ENCODE peak calls at places on chromosomes 11 and 22, in seven cellular contexts. N, Y, S, M, T, A and P are unnamed samples.
A peak's percentile ranks its signal among the peaks of the same experiment; 100 is the strongest.

GRCh38 chr11:120929090-120929489 is 94.8 kb upstream of the TBCEL start:
- DNase-seq in M (no peak), Y (no peak), A (no peak), N (peak; percentile 44), S (no peak), T (no peak), P (no peak)

GRCh38 chr22:20656902-20657836 is 116.7 kb upstream of the SERPIND1 start:
- DNase-seq in N (no peak), Y (no peak), S (peak; percentile 40), T (no peak), A (peak; percentile 26), M (no peak), P (no peak)

GRCh38 chr11:83827940-83828554 is 541.9 kb upstream of the CCDC90B start:
- DNase-seq in M (no peak), A (no peak), S (no peak), Y (peak; percentile 59), N (no peak), T (no peak), P (no peak)

GRCh38 chr11:70323811-70324210 is 53.3 kb downstream of the PPFIA1 start:
- DNase-seq in A (no peak), S (no peak), M (no peak), T (no peak), N (peak; percentile 13), Y (peak; percentile 45), P (no peak)

GRCh38 chr22:20164863-20165262 is 14.0 kb upstream of the CCDC188 start:
- DNase-seq in S (no peak), T (no peak), Y (no peak), A (no peak), M (no peak), N (no peak), P (no peak)

GRCh38 chr11:12540075-12540685 is 134.0 kb upstream of the TEAD1 start:
- DNase-seq in Y (peak; percentile 64), A (no peak), N (no peak), T (no peak), M (no peak), S (no peak), P (no peak)

GRCh38 chr22:31892080-31892433 is 52.3 kb upstream of the YWHAH start:
- DNase-seq in A (no peak), N (no peak), S (no peak), M (no peak), Y (no peak), T (no peak), P (no peak)

GRCh38 chr11:65680192-65680743 is 17.6 kb upstream of the RELA start:
- DNase-seq in A (no peak), M (no peak), N (no peak), Y (no peak), T (no peak), S (no peak), P (no peak)

GRCh38 chr11:95991101-95991500 is 67.2 kb upstream of the MTMR2 start:
- DNase-seq in T (no peak), N (peak; percentile 35), A (no peak), S (no peak), Y (no peak), M (no peak), P (no peak)

DNA sequence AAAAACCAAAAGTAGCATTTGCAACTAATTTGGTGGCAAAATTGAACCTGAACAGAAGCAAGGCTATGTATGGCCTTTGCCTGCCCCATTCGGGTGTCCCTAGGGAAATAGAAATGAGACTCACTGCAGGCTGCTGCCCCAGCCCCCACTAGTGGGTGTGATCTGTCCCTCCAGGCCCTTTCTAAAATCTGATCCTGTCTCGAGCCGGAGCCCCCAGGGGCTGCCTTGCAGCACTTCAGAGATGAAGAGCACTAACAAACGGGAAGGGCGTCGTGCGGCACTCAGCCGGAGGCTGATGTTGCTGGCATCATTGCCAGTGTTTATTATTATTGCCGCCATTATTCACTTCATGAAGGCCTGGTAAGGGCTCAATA is 43.2 kb downstream of the CD82 start:
- DNase-seq in M (no peak), Y (no peak), T (no peak), S (no peak), N (no peak), A (no peak), P (no peak)
- H3K4me1 ChIP-seq in M (peaks cover 89% of the 10 kb centered on the region), Y (peaks cover 15% of the 10 kb centered on the region), T (no peaks in the 10 kb centered on the region), S (no peaks in the 10 kb centered on the region), N (no peaks in the 10 kb centered on the region), A (no peaks in the 10 kb centered on the region), P (no peaks in the 10 kb centered on the region)

GRCh38 chr22:35549338-35549737 is 8.7 kb downstream of the RASD2 start:
- DNase-seq in Y (no peak), A (no peak), S (no peak), M (no peak), T (no peak), N (no peak), P (no peak)

GRCh38 chr22:35546886-35547285 is 6.3 kb downstream of the RASD2 start:
- DNase-seq in Y (no peak), M (no peak), T (no peak), N (no peak), S (no peak), A (no peak), P (no peak)

GRCh38 chr22:35548762-35549106 is 8.1 kb downstream of the RASD2 start:
- DNase-seq in Y (no peak), N (no peak), M (no peak), A (no peak), S (no peak), T (no peak), P (no peak)

GRCh38 chr22:35544810-35545209 is 4.2 kb downstream of the RASD2 start:
- DNase-seq in M (no peak), T (no peak), A (no peak), S (no peak), Y (no peak), N (no peak), P (no peak)

DNA sequence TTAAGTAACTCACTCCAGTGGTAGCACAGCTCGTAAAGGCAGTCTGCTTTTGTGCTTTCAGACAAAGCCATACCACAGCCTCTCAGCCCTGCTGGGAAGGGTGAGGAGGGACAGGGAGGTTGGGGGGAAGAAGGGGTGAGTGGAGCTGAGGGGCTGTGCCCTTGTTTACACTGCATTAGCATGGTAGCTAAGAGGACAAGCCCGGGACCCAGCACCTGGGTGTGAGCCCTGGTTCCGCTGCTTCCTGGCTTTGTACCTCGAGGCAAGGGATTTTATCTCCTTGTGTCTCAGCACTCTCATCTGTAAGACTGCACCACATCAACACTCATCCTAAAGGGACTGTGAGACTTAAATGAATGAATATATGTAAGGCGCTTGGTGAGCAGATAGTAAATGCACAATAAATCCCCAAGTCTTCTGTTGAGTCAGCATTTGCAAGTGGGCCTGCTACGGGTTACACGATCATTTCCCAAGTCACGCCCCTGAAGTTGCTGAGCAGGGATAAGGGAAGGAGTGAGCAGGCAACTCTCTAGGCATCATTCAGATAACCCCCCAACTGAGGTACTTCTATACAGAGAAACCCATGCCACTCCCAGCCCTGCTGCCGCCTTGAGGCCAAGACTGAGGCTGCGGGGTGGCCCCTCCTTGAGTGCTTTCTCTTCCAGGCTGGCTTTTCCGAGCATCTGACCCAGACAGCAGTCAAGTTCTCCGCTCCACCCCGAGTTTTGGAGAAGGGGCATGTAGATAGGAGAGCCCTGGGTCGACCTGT is 7.5 kb downstream of the RASD2 start:
- DNase-seq in S (peak; percentile 86), T (no peak), N (no peak), A (peak; percentile 80), Y (no peak), M (no peak), P (no peak)
- TF ChIP-seq CTCF in S (peak; percentile 69), T (no peak), N (no peak), A (peak; percentile 67), Y (peak; percentile 36), M (peak; percentile 27), P (peak; percentile 33)

GRCh38 chr11:61611309-61611708 is 30.4 kb upstream of the SYT7 start:
- DNase-seq in T (no peak), Y (no peak), N (no peak), A (no peak), M (no peak), S (no peak), P (no peak)
- H3K9ac ChIP-seq in T (no peak overlapping the region), Y (no peak overlapping the region), N (no peak overlapping the region), A (no peak overlapping the region), M (no peak overlapping the region), S (no peak overlapping the region), P (no peak overlapping the region)

DNA sequence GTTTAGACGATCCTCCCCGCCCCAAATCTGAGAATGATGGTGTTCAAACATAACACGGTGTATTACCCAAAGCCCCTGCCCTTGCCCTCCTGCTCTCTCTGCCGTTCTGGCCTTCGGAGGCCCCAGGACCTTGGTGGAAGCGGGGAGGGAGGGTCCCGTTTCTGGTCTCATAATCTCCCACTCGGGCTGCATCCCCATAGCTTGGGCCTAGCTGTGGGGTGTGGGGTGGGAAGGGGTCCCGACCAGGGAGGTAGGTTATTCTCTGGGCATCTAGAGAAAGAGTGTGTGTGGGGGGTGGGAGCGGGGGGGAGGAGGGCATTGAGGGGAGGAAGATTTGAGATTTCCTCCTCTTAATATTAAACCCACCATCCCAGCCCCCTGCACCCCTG is 2.3 kb downstream of the PKNOX2 start:
- DNase-seq in M (no peak), N (no peak), T (no peak), Y (no peak), A (no peak), S (no peak), P (no peak)
- H3K4me1 ChIP-seq in M (no peaks in the 10 kb centered on the region), N (peaks cover 12% of the 10 kb centered on the region), T (no peaks in the 10 kb centered on the region), Y (peaks cover 33% of the 10 kb centered on the region), A (peaks cover 11% of the 10 kb centered on the region), S (peaks cover 42% of the 10 kb centered on the region), P (no peaks in the 10 kb centered on the region)

DNA sequence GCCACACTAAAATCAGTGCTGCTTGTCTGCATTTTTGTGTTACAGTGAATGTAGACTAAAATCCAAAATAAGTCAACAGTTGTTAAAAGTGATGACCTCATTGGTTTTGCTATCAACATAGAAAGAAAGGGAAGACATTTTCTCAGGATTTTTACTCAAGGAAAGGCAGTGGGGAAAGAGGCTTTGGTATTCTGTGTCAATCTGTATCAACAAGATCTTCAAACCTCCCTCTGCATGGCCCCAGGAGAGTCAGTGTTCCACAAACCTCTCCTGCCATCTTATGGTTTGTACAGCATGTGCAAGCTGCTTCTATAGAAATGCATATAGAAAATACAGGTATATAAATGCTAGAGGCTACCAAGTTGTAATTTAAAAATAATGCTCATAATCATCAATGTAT is 13.8 kb upstream of the OR51M1 start:
- DNase-seq in N (no peak), S (no peak), T (no peak), A (no peak), M (no peak), Y (peak; percentile 71), P (no peak)
- TF ChIP-seq CTCF in N (peak; percentile 36), S (peak; percentile 78), T (no peak), A (peak; percentile 48), M (peak; percentile 22), Y (peak; percentile 56), P (peak; percentile 28)

GRCh38 chr22:25704701-25705100 is 37.3 kb upstream of the MYO18B start:
- DNase-seq in T (no peak), Y (no peak), M (peak; percentile 12), S (no peak), N (no peak), A (no peak), P (no peak)

GRCh38 chr22:25702571-25703167 is 39.3 kb upstream of the MYO18B start:
- DNase-seq in T (no peak), A (no peak), Y (no peak), M (peak; percentile 32), N (peak; percentile 75), S (no peak), P (peak; percentile 63)

GRCh38 chr22:25700996-25701815 is 40.8 kb upstream of the MYO18B start:
- DNase-seq in N (no peak), T (no peak), A (no peak), M (no peak), S (no peak), Y (peak; percentile 68), P (peak; percentile 9)

GRCh38 chr22:25698986-25699385 is 43.0 kb upstream of the MYO18B start:
- DNase-seq in S (no peak), A (no peak), Y (no peak), N (no peak), T (peak; percentile 26), M (no peak), P (no peak)

GRCh38 chr22:25702046-25702445 is 39.9 kb upstream of the MYO18B start:
- DNase-seq in S (no peak), T (no peak), A (no peak), N (peak; percentile 2), M (no peak), Y (peak; percentile 64), P (no peak)
- H3K9ac ChIP-seq in S (no peak overlapping the region), T (no peak overlapping the region), A (no peak overlapping the region), N (no peak overlapping the region), M (no peak overlapping the region), Y (no peak overlapping the region), P (no peak overlapping the region)